ENCODE peak calls at places on chromosomes 7 and 10, in six cellular contexts. K is heart left ventricle; F is central memory CD4-positive, alpha-beta T cell; E is central memory CD8-positive, alpha-beta T cell; Z is T follicular helper cell; C is HT1080. D is an unnamed sample.

GRCh38 chr10:119315128-119316001 is 108.0 kb downstream of the GRK5 start:
- DNase-seq in K (no peak), E (no peak), C (peak), F (peak), Z (peak), D (peak)

GRCh38 chr10:124629842-124630241 is 114.3 kb downstream of the FAM53B start:
- DNase-seq in C (no peak), Z (no peak), E (no peak), K (no peak), F (no peak), D (no peak)

GRCh38 chr7:28957064-28957821 is 887 bp downstream of the TRIL start:
- DNase-seq in Z (no peak), E (no peak), K (peak), C (no peak), F (no peak), D (peak)

GRCh38 chr10:44985175-44985681 is 6.6 kb upstream of the DEPP1 start:
- DNase-seq in Z (no peak), K (no peak), F (no peak), E (no peak), C (no peak), D (peak)

GRCh38 chr7:44608916-44609648 is 2.7 kb downstream of the OGDH start:
- DNase-seq in F (peak), C (no peak), K (no peak), Z (no peak), E (no peak), D (no peak)

GRCh38 chr7:5997210-5997808 is 11.5 kb downstream of the PMS2 start:
- DNase-seq in C (peak), K (peak), E (no peak), F (peak), Z (peak), D (peak)

GRCh38 chr7:115678049-115678982 is 352.2 kb downstream of the TFEC start:
- DNase-seq in F (no peak), Z (no peak), E (no peak), C (no peak), K (no peak), D (no peak)

GRCh38 chr10:124242791-124243190 is 149.4 kb upstream of the CHST15 start:
- DNase-seq in C (no peak), Z (no peak), K (no peak), F (no peak), E (no peak), D (no peak)

GRCh38 chr10:73601486-73601921 is 10.4 kb upstream of the USP54 start:
- DNase-seq in E (no peak), C (peak), F (no peak), Z (no peak), K (no peak), D (peak)

GRCh38 chr7:1229334-1229935 is 3.2 kb upstream of the UNCX start:
- DNase-seq in Z (no peak), K (no peak), E (no peak), C (no peak), F (no peak), D (peak)

GRCh38 chr7:14332155-14332554 is 342.7 kb upstream of the ETV1 start:
- DNase-seq in K (peak), F (no peak), E (no peak), Z (no peak), C (peak), D (peak)

GRCh38 chr10:63562857-63563256 is 41.7 kb downstream of the REEP3 start:
- DNase-seq in C (no peak), F (no peak), K (no peak), Z (no peak), E (no peak), D (no peak)